ENCODE peak calls at places on chromosomes 2 and 18, in nine cellular contexts. One of them, this sample, is unnamed.

GRCh38 chr2:14136030-14136429 is 496.5 kb upstream of the LRATD1 start:
- DNase-seq in iris pigment epithelial cell: no peak
- DNase-seq in HuH-7.5: no peak
- DNase-seq in aorta: no peak
- DNase-seq in activated CD4-positive, alpha-beta memory T cell treated with anti-CD3 and anti-CD28 coated beads for 36 hours: no peak
- DNase-seq in activated effector memory CD4-positive, alpha-beta T cell treated with Interleukin-2 at 50 U/mL for 16 hours: no peak
- DNase-seq in NCI-H2029: no peak
- DNase-seq in NCI-H510A treated with DMSO at 0.1 percent for 48 hours: no peak
- DNase-seq in central memory CD4-positive, alpha-beta T cell: no peak
- DNase-seq in this sample: no peak

GRCh38 chr18:22676423-22676822 is 256.7 kb upstream of the RBBP8 start:
- DNase-seq in iris pigment epithelial cell: peak
- DNase-seq in HuH-7.5: no peak
- DNase-seq in aorta: no peak
- DNase-seq in activated CD4-positive, alpha-beta memory T cell treated with anti-CD3 and anti-CD28 coated beads for 36 hours: no peak
- DNase-seq in activated effector memory CD4-positive, alpha-beta T cell treated with Interleukin-2 at 50 U/mL for 16 hours: no peak
- DNase-seq in NCI-H2029: no peak
- DNase-seq in NCI-H510A treated with DMSO at 0.1 percent for 48 hours: no peak
- DNase-seq in central memory CD4-positive, alpha-beta T cell: no peak
- DNase-seq in this sample: no peak

GRCh38 chr2:36507408-36507812 is 90.6 kb downstream of the FEZ2 start:
- DNase-seq in iris pigment epithelial cell: peak
- DNase-seq in HuH-7.5: peak
- DNase-seq in aorta: no peak
- DNase-seq in activated CD4-positive, alpha-beta memory T cell treated with anti-CD3 and anti-CD28 coated beads for 36 hours: peak
- DNase-seq in activated effector memory CD4-positive, alpha-beta T cell treated with Interleukin-2 at 50 U/mL for 16 hours: no peak
- DNase-seq in NCI-H2029: peak
- DNase-seq in NCI-H510A treated with DMSO at 0.1 percent for 48 hours: peak
- DNase-seq in central memory CD4-positive, alpha-beta T cell: no peak
- DNase-seq in this sample: peak

GRCh38 chr2:216379955-216380354 is 7.7 kb upstream of the MARCHF4 start:
- DNase-seq in iris pigment epithelial cell: no peak
- DNase-seq in HuH-7.5: no peak
- DNase-seq in aorta: no peak
- DNase-seq in activated CD4-positive, alpha-beta memory T cell treated with anti-CD3 and anti-CD28 coated beads for 36 hours: no peak
- DNase-seq in activated effector memory CD4-positive, alpha-beta T cell treated with Interleukin-2 at 50 U/mL for 16 hours: no peak
- DNase-seq in NCI-H2029: no peak
- DNase-seq in NCI-H510A treated with DMSO at 0.1 percent for 48 hours: no peak
- DNase-seq in central memory CD4-positive, alpha-beta T cell: no peak
- DNase-seq in this sample: no peak

GRCh38 chr2:34308140-34308539 is 709.0 kb upstream of the FAM98A start:
- DNase-seq in iris pigment epithelial cell: no peak
- DNase-seq in HuH-7.5: no peak
- DNase-seq in aorta: no peak
- DNase-seq in activated CD4-positive, alpha-beta memory T cell treated with anti-CD3 and anti-CD28 coated beads for 36 hours: no peak
- DNase-seq in activated effector memory CD4-positive, alpha-beta T cell treated with Interleukin-2 at 50 U/mL for 16 hours: no peak
- DNase-seq in NCI-H2029: no peak
- DNase-seq in NCI-H510A treated with DMSO at 0.1 percent for 48 hours: no peak
- DNase-seq in central memory CD4-positive, alpha-beta T cell: no peak
- DNase-seq in this sample: no peak

GRCh38 chr18:25351280-25351772 is 640 bp downstream of the ZNF521 start:
- DNase-seq in iris pigment epithelial cell: no peak
- DNase-seq in HuH-7.5: no peak
- DNase-seq in aorta: no peak
- DNase-seq in activated CD4-positive, alpha-beta memory T cell treated with anti-CD3 and anti-CD28 coated beads for 36 hours: no peak
- DNase-seq in activated effector memory CD4-positive, alpha-beta T cell treated with Interleukin-2 at 50 U/mL for 16 hours: no peak
- DNase-seq in NCI-H2029: no peak
- DNase-seq in NCI-H510A treated with DMSO at 0.1 percent for 48 hours: no peak
- DNase-seq in central memory CD4-positive, alpha-beta T cell: no peak
- DNase-seq in this sample: no peak

GRCh38 chr18:33875029-33875428 is 297.0 kb downstream of the ASXL3 start:
- DNase-seq in iris pigment epithelial cell: no peak
- DNase-seq in HuH-7.5: no peak
- DNase-seq in aorta: no peak
- DNase-seq in activated CD4-positive, alpha-beta memory T cell treated with anti-CD3 and anti-CD28 coated beads for 36 hours: no peak
- DNase-seq in activated effector memory CD4-positive, alpha-beta T cell treated with Interleukin-2 at 50 U/mL for 16 hours: no peak
- DNase-seq in NCI-H2029: no peak
- DNase-seq in NCI-H510A treated with DMSO at 0.1 percent for 48 hours: no peak
- DNase-seq in central memory CD4-positive, alpha-beta T cell: no peak
- DNase-seq in this sample: no peak

GRCh38 chr2:121539722-121540469 is 9.2 kb downstream of the RNU4ATAC start:
- DNase-seq in iris pigment epithelial cell: no peak
- DNase-seq in HuH-7.5: no peak
- DNase-seq in aorta: no peak
- DNase-seq in activated CD4-positive, alpha-beta memory T cell treated with anti-CD3 and anti-CD28 coated beads for 36 hours: no peak
- DNase-seq in activated effector memory CD4-positive, alpha-beta T cell treated with Interleukin-2 at 50 U/mL for 16 hours: no peak
- DNase-seq in NCI-H2029: no peak
- DNase-seq in NCI-H510A treated with DMSO at 0.1 percent for 48 hours: no peak
- DNase-seq in central memory CD4-positive, alpha-beta T cell: no peak
- DNase-seq in this sample: no peak

GRCh38 chr2:227818569-227819397 is 5.1 kb downstream of the CCL20 start:
- DNase-seq in iris pigment epithelial cell: peak
- DNase-seq in HuH-7.5: peak
- DNase-seq in aorta: peak
- DNase-seq in activated CD4-positive, alpha-beta memory T cell treated with anti-CD3 and anti-CD28 coated beads for 36 hours: peak
- DNase-seq in activated effector memory CD4-positive, alpha-beta T cell treated with Interleukin-2 at 50 U/mL for 16 hours: no peak
- DNase-seq in NCI-H2029: no peak
- DNase-seq in NCI-H510A treated with DMSO at 0.1 percent for 48 hours: no peak
- DNase-seq in central memory CD4-positive, alpha-beta T cell: no peak
- DNase-seq in this sample: peak

GRCh38 chr18:57542801-57543427 is 43.6 kb downstream of the FECH start:
- DNase-seq in iris pigment epithelial cell: peak
- DNase-seq in HuH-7.5: no peak
- DNase-seq in aorta: no peak
- DNase-seq in activated CD4-positive, alpha-beta memory T cell treated with anti-CD3 and anti-CD28 coated beads for 36 hours: no peak
- DNase-seq in activated effector memory CD4-positive, alpha-beta T cell treated with Interleukin-2 at 50 U/mL for 16 hours: no peak
- DNase-seq in NCI-H2029: no peak
- DNase-seq in NCI-H510A treated with DMSO at 0.1 percent for 48 hours: no peak
- DNase-seq in central memory CD4-positive, alpha-beta T cell: no peak
- DNase-seq in this sample: no peak

GRCh38 chr2:96668771-96669170 is 26.2 kb downstream of the FER1L5 start:
- DNase-seq in iris pigment epithelial cell: no peak
- DNase-seq in HuH-7.5: no peak
- DNase-seq in aorta: no peak
- DNase-seq in activated CD4-positive, alpha-beta memory T cell treated with anti-CD3 and anti-CD28 coated beads for 36 hours: no peak
- DNase-seq in activated effector memory CD4-positive, alpha-beta T cell treated with Interleukin-2 at 50 U/mL for 16 hours: no peak
- DNase-seq in NCI-H2029: no peak
- DNase-seq in NCI-H510A treated with DMSO at 0.1 percent for 48 hours: no peak
- DNase-seq in central memory CD4-positive, alpha-beta T cell: no peak
- DNase-seq in this sample: no peak

GRCh38 chr18:24397131-24397693 is 412 bp downstream of the OSBPL1A start:
- DNase-seq in iris pigment epithelial cell: peak
- DNase-seq in HuH-7.5: no peak
- DNase-seq in aorta: peak
- DNase-seq in activated CD4-positive, alpha-beta memory T cell treated with anti-CD3 and anti-CD28 coated beads for 36 hours: peak
- DNase-seq in activated effector memory CD4-positive, alpha-beta T cell treated with Interleukin-2 at 50 U/mL for 16 hours: no peak
- DNase-seq in NCI-H2029: peak
- DNase-seq in NCI-H510A treated with DMSO at 0.1 percent for 48 hours: peak
- DNase-seq in central memory CD4-positive, alpha-beta T cell: peak
- DNase-seq in this sample: peak

GRCh38 chr2:39260087-39260486 is 16.3 kb upstream of the CDKL4 start:
- DNase-seq in iris pigment epithelial cell: no peak
- DNase-seq in HuH-7.5: no peak
- DNase-seq in aorta: no peak
- DNase-seq in activated CD4-positive, alpha-beta memory T cell treated with anti-CD3 and anti-CD28 coated beads for 36 hours: no peak
- DNase-seq in activated effector memory CD4-positive, alpha-beta T cell treated with Interleukin-2 at 50 U/mL for 16 hours: no peak
- DNase-seq in NCI-H2029: no peak
- DNase-seq in NCI-H510A treated with DMSO at 0.1 percent for 48 hours: no peak
- DNase-seq in central memory CD4-positive, alpha-beta T cell: no peak
- DNase-seq in this sample: no peak

GRCh38 chr2:118721817-118722551 is 125.5 kb downstream of the EN1 start:
- DNase-seq in iris pigment epithelial cell: peak
- DNase-seq in HuH-7.5: no peak
- DNase-seq in aorta: no peak
- DNase-seq in activated CD4-positive, alpha-beta memory T cell treated with anti-CD3 and anti-CD28 coated beads for 36 hours: no peak
- DNase-seq in activated effector memory CD4-positive, alpha-beta T cell treated with Interleukin-2 at 50 U/mL for 16 hours: no peak
- DNase-seq in NCI-H2029: no peak
- DNase-seq in NCI-H510A treated with DMSO at 0.1 percent for 48 hours: no peak
- DNase-seq in central memory CD4-positive, alpha-beta T cell: no peak
- DNase-seq in this sample: no peak

GRCh38 chr2:236078675-236079255 is 89.4 kb downstream of the GBX2 start:
- DNase-seq in iris pigment epithelial cell: no peak
- DNase-seq in HuH-7.5: no peak
- DNase-seq in aorta: no peak
- DNase-seq in activated CD4-positive, alpha-beta memory T cell treated with anti-CD3 and anti-CD28 coated beads for 36 hours: no peak
- DNase-seq in activated effector memory CD4-positive, alpha-beta T cell treated with Interleukin-2 at 50 U/mL for 16 hours: no peak
- DNase-seq in NCI-H2029: no peak
- DNase-seq in NCI-H510A treated with DMSO at 0.1 percent for 48 hours: no peak
- DNase-seq in central memory CD4-positive, alpha-beta T cell: no peak
- DNase-seq in this sample: no peak

GRCh38 chr2:204315236-204315662 is 230.0 kb upstream of the PARD3B start:
- DNase-seq in iris pigment epithelial cell: peak
- DNase-seq in HuH-7.5: no peak
- DNase-seq in aorta: no peak
- DNase-seq in activated CD4-positive, alpha-beta memory T cell treated with anti-CD3 and anti-CD28 coated beads for 36 hours: no peak
- DNase-seq in activated effector memory CD4-positive, alpha-beta T cell treated with Interleukin-2 at 50 U/mL for 16 hours: no peak
- DNase-seq in NCI-H2029: peak
- DNase-seq in NCI-H510A treated with DMSO at 0.1 percent for 48 hours: no peak
- DNase-seq in central memory CD4-positive, alpha-beta T cell: no peak
- DNase-seq in this sample: no peak

GRCh38 chr2:192978317-192978874 is 783.7 kb upstream of the TMEFF2 start:
- DNase-seq in iris pigment epithelial cell: no peak
- DNase-seq in HuH-7.5: no peak
- DNase-seq in aorta: no peak
- DNase-seq in activated CD4-positive, alpha-beta memory T cell treated with anti-CD3 and anti-CD28 coated beads for 36 hours: no peak
- DNase-seq in activated effector memory CD4-positive, alpha-beta T cell treated with Interleukin-2 at 50 U/mL for 16 hours: no peak
- DNase-seq in NCI-H2029: no peak
- DNase-seq in NCI-H510A treated with DMSO at 0.1 percent for 48 hours: peak
- DNase-seq in central memory CD4-positive, alpha-beta T cell: no peak
- DNase-seq in this sample: no peak

GRCh38 chr2:110650346-110650745 is 27.5 kb downstream of the BUB1 start:
- DNase-seq in iris pigment epithelial cell: no peak
- DNase-seq in HuH-7.5: no peak
- DNase-seq in aorta: no peak
- DNase-seq in activated CD4-positive, alpha-beta memory T cell treated with anti-CD3 and anti-CD28 coated beads for 36 hours: no peak
- DNase-seq in activated effector memory CD4-positive, alpha-beta T cell treated with Interleukin-2 at 50 U/mL for 16 hours: no peak
- DNase-seq in NCI-H2029: no peak
- DNase-seq in NCI-H510A treated with DMSO at 0.1 percent for 48 hours: no peak
- DNase-seq in central memory CD4-positive, alpha-beta T cell: no peak
- DNase-seq in this sample: no peak

GRCh38 chr2:103921161-103921560 is 932.8 kb upstream of the POU3F3 start:
- DNase-seq in iris pigment epithelial cell: no peak
- DNase-seq in HuH-7.5: no peak
- DNase-seq in aorta: no peak
- DNase-seq in activated CD4-positive, alpha-beta memory T cell treated with anti-CD3 and anti-CD28 coated beads for 36 hours: no peak
- DNase-seq in activated effector memory CD4-positive, alpha-beta T cell treated with Interleukin-2 at 50 U/mL for 16 hours: no peak
- DNase-seq in NCI-H2029: no peak
- DNase-seq in NCI-H510A treated with DMSO at 0.1 percent for 48 hours: no peak
- DNase-seq in central memory CD4-positive, alpha-beta T cell: no peak
- DNase-seq in this sample: no peak

GRCh38 chr2:38523728-38524437 is 78.8 kb downstream of the HNRNPLL start:
- DNase-seq in iris pigment epithelial cell: no peak
- DNase-seq in HuH-7.5: no peak
- DNase-seq in aorta: no peak
- DNase-seq in activated CD4-positive, alpha-beta memory T cell treated with anti-CD3 and anti-CD28 coated beads for 36 hours: no peak
- DNase-seq in activated effector memory CD4-positive, alpha-beta T cell treated with Interleukin-2 at 50 U/mL for 16 hours: no peak
- DNase-seq in NCI-H2029: no peak
- DNase-seq in NCI-H510A treated with DMSO at 0.1 percent for 48 hours: no peak
- DNase-seq in central memory CD4-positive, alpha-beta T cell: no peak
- DNase-seq in this sample: no peak

GRCh38 chr2:38484957-38485356 is 107.9 kb upstream of the ATL2 start:
- DNase-seq in iris pigment epithelial cell: no peak
- DNase-seq in HuH-7.5: no peak
- DNase-seq in aorta: no peak
- DNase-seq in activated CD4-positive, alpha-beta memory T cell treated with anti-CD3 and anti-CD28 coated beads for 36 hours: no peak
- DNase-seq in activated effector memory CD4-positive, alpha-beta T cell treated with Interleukin-2 at 50 U/mL for 16 hours: no peak
- DNase-seq in NCI-H2029: no peak
- DNase-seq in NCI-H510A treated with DMSO at 0.1 percent for 48 hours: no peak
- DNase-seq in central memory CD4-positive, alpha-beta T cell: no peak
- DNase-seq in this sample: no peak

GRCh38 chr18:78999939-79000338 is 20.3 kb downstream of the SALL3 start:
- DNase-seq in iris pigment epithelial cell: no peak
- DNase-seq in HuH-7.5: no peak
- DNase-seq in aorta: no peak
- DNase-seq in activated CD4-positive, alpha-beta memory T cell treated with anti-CD3 and anti-CD28 coated beads for 36 hours: no peak
- DNase-seq in activated effector memory CD4-positive, alpha-beta T cell treated with Interleukin-2 at 50 U/mL for 16 hours: no peak
- DNase-seq in NCI-H2029: peak
- DNase-seq in NCI-H510A treated with DMSO at 0.1 percent for 48 hours: peak
- DNase-seq in central memory CD4-positive, alpha-beta T cell: no peak
- DNase-seq in this sample: no peak

GRCh38 chr2:8872821-8873432 is 35.5 kb upstream of the KIDINS220 start:
- DNase-seq in iris pigment epithelial cell: peak
- DNase-seq in HuH-7.5: peak
- DNase-seq in aorta: no peak
- DNase-seq in activated CD4-positive, alpha-beta memory T cell treated with anti-CD3 and anti-CD28 coated beads for 36 hours: no peak
- DNase-seq in activated effector memory CD4-positive, alpha-beta T cell treated with Interleukin-2 at 50 U/mL for 16 hours: no peak
- DNase-seq in NCI-H2029: peak
- DNase-seq in NCI-H510A treated with DMSO at 0.1 percent for 48 hours: peak
- DNase-seq in central memory CD4-positive, alpha-beta T cell: no peak
- DNase-seq in this sample: no peak

GRCh38 chr2:28956415-28956826 is 24.7 kb upstream of the TOGARAM2 start:
- DNase-seq in iris pigment epithelial cell: peak
- DNase-seq in HuH-7.5: no peak
- DNase-seq in aorta: no peak
- DNase-seq in activated CD4-positive, alpha-beta memory T cell treated with anti-CD3 and anti-CD28 coated beads for 36 hours: peak
- DNase-seq in activated effector memory CD4-positive, alpha-beta T cell treated with Interleukin-2 at 50 U/mL for 16 hours: peak
- DNase-seq in NCI-H2029: no peak
- DNase-seq in NCI-H510A treated with DMSO at 0.1 percent for 48 hours: no peak
- DNase-seq in central memory CD4-positive, alpha-beta T cell: peak
- DNase-seq in this sample: peak

This sample was measured in activated CD8-positive, alpha-beta T cell treated with anti-CD3 and anti-CD28 coated beads for 36 hours.